ENCODE peak calls at places on chromosomes 12 and 14, in five cellular contexts. D is RWPE1, I is ovary, G is psoas muscle, F is endothelial cell of umbilical vein. L is an unnamed sample.

GRCh38 chr12:6090786-6091185 is 33.7 kb downstream of the VWF start:
- DNase-seq in F (no peak), G (peak; percentile 25), D (no peak), I (no peak), L (no peak)

GRCh38 chr12:52990206-52990605 is 16.1 kb upstream of the EIF4B start:
- DNase-seq in F (no peak), G (no peak), D (no peak), I (no peak), L (no peak)

GRCh38 chr12:76554411-76555225 is 5.0 kb downstream of the OSBPL8 start:
- DNase-seq in I (no peak), G (no peak), F (no peak), D (no peak), L (no peak)

GRCh38 chr12:124545508-124546418 is 21.6 kb downstream of the NCOR2 start:
- DNase-seq in D (no peak), F (no peak), I (peak; percentile 44), G (no peak), L (no peak)

GRCh38 chr12:111748867-111749266 is 17.9 kb upstream of the ALDH2 start:
- DNase-seq in F (peak; percentile 69), I (no peak), G (no peak), D (no peak), L (no peak)

GRCh38 chr14:34693228-34693939 is 21.0 kb downstream of the CFL2 start:
- DNase-seq in G (peak; percentile 24), I (peak; percentile 21), F (no peak), D (no peak), L (peak; percentile 23)

GRCh38 chr12:96448287-96448686 is 41.1 kb upstream of the CFAP54 start:
- DNase-seq in I (no peak), G (no peak), F (peak; percentile 89), D (peak; percentile 52), L (no peak)

GRCh38 chr14:22648506-22648905 is 4.4 kb upstream of the OR6J1 start:
- DNase-seq in F (no peak), I (no peak), G (no peak), D (no peak), L (no peak)

GRCh38 chr12:68113644-68114043 is 45.9 kb downstream of the IFNG start:
- DNase-seq in G (no peak), D (no peak), F (no peak), I (no peak), L (no peak)
- TF ChIP-seq CTCF in G (no peak), D (no peak), F (peak; percentile 21), I (no peak), L (peak; percentile 57)

DNA sequence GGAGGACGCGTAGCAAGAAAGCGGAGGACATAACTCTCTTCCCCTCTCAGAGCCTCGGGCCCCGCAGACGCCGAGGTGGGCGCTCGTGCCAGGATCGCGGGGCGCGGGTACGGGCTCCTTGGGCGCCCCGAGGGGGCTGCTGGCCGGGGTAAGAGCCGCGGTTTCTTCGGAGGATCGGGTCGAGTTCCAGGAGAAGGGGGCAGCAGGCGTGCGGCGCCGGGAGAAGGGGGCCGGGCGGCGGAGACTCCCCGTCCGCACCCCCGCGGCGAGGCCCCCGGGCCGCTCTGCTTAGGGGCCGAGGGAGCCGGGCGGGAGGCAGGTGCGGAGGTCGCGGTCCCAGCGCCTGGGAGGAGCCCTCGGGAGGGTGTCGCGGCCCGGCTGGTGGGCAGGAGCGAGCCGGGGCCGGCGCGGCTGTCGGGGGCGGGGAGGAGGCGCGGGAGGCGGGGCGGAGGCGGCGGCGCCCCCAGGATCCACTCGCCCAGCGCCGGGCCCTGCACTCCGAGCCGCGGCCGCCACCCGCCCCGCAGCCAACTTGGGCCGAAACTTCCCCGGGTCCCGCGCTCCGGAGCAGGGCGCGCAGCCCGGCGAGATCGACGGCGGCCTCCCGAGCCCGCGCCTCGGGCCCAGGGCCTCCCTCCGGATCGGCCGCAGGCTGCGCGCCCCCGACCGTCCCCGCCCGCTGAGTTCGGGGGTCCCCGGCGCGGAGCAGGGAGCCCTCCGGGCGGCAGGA is 64.4 kb downstream of the FBXL14 start:
- DNase-seq in F (no peak), I (peak; percentile 53), D (no peak), G (peak; percentile 22), L (no peak)
- H3K27ac ChIP-seq in F (no peak overlapping the region), I (peak overlapping the region; percentile 77), D (no peak overlapping the region), G (no peak overlapping the region), L (no peak overlapping the region)

GRCh38 chr14:50734950-50735697 is 67.0 kb upstream of the SAV1 start:
- DNase-seq in D (no peak), F (no peak), I (no peak), G (no peak), L (peak; percentile 8)
- TF ChIP-seq CTCF in D (no peak), F (no peak), I (no peak), G (no peak), L (peak; percentile 19)

DNA sequence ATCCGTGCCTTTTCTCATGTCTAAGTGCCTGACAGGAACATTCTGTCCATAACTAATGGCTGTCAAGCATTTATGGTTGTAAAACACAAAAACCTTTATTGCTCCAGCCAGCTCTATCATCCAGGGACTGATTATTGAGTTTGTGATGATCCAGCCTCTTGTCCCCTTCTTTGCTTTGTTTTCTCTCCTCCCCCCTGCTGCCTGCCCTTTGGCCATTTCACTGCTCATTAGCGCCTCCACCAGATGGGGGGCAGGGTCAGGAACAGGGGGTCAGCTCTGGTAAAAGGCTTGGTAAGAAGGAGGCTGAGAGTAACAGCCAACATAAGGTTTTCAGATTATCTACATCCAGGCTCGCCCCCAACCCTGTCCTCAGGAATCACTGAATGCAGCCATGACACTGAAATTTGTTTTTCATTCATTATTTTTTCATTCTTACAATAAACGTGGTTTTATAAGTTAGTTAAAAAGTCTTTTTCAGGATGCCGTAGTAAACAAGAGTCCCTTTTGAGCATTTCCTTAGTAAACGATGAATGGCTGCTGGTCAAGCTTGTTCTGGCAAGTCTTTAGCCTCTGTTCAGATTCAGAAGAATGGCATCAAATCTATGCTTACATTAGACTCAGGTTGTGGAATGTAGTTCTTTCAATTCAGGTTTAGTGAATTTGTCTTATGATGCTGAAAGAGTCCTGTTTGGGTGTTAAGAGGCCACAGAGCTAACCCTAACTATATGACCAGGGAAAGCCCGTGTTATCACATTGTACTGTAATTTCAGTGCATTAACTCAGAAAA is 21.7 kb downstream of the HMGA2 start:
- DNase-seq in F (no peak), I (no peak), D (no peak), G (no peak), L (no peak)
- H3K27ac ChIP-seq in F (no peak overlapping the region), I (no peak overlapping the region), D (peak overlapping the region; percentile 72), G (no peak overlapping the region), L (no peak overlapping the region)

DNA sequence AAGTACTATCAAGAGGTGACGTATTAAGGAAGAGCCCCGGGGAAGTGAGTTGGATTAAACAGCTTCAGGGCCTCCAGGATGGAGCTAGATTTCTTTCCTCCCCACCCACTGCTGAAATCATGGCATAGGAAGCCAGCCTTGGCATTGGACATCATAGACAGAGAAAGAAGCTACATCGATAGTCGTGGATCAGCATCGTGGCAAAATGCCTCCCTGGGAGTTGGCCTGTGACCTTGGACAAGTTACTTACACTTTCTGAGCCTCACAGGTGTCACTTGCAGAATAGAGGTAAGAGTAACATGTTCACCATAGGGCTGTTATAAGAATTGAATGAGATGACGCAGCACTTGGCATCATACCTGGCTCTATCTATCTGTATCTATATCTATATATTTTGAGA is 5.9 kb downstream of the ANKRD33 start:
- DNase-seq in D (no peak), F (no peak), G (no peak), I (no peak), L (no peak)
- TF ChIP-seq CTCF in D (no peak), F (no peak), G (no peak), I (no peak), L (no peak)

GRCh38 chr14:88551936-88552565 is 2.8 kb downstream of the PTPN21 start:
- DNase-seq in D (peak; percentile 21), I (peak; percentile 36), G (peak; percentile 21), F (peak; percentile 41), L (peak; percentile 45)
- H3K27ac ChIP-seq in D (peak overlapping the region; percentile 62), I (peak overlapping the region; percentile 53), G (peak overlapping the region; percentile 88), F (peak overlapping the region; percentile 30), L (no peak overlapping the region)

GRCh38 chr12:30695327-30696102 is at the start of gene IPO8:
- DNase-seq in D (peak; percentile 93), F (peak; percentile 89), G (peak; percentile 94), I (peak; percentile 93), L (peak; percentile 97)

GRCh38 chr12:30694971-30695326 is 720 bp downstream of the IPO8 start:
- DNase-seq in D (peak; percentile 67), F (peak; percentile 61), G (peak; percentile 29), I (peak; percentile 46), L (peak; percentile 43)

GRCh38 chr12:30696103-30696408 is 387 bp upstream of the IPO8 start:
- DNase-seq in D (no peak), I (no peak), G (no peak), F (no peak), L (no peak)

GRCh38 chr12:30696486-30696885 is 817 bp upstream of the IPO8 start:
- DNase-seq in F (no peak), I (peak; percentile 35), D (no peak), G (no peak), L (no peak)

DNA sequence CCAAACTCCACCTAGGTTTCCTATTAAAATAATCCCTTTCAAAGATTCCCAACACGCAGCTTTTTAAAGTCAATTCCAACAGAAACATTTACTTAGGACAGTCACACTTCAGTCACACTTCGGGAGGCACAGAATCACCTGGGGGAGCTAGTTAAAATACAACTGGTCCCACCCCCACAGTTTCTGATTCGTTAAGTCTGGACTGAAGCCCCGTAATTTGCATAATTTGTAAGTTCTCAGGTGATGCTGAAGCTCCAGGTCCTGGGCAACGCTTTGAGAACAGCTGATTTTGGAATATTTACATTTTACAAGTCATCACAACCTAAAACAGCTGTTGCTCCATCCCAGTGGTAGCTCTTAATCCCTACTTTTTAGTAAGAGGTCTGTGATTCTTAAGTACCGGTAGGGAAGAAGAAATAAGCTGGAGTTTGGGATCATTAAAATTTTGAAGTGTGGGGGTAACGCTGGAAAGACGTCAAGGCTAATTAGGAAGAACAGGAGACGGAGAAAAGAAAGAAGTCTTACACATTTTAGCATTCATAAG is 1.2 kb downstream of the IPO8 start:
- DNase-seq in G (no peak), I (no peak), D (peak; percentile 20), F (no peak), L (no peak)
- TF ChIP-seq CTCF in G (no peak), I (no peak), D (no peak), F (no peak), L (no peak)

DNA sequence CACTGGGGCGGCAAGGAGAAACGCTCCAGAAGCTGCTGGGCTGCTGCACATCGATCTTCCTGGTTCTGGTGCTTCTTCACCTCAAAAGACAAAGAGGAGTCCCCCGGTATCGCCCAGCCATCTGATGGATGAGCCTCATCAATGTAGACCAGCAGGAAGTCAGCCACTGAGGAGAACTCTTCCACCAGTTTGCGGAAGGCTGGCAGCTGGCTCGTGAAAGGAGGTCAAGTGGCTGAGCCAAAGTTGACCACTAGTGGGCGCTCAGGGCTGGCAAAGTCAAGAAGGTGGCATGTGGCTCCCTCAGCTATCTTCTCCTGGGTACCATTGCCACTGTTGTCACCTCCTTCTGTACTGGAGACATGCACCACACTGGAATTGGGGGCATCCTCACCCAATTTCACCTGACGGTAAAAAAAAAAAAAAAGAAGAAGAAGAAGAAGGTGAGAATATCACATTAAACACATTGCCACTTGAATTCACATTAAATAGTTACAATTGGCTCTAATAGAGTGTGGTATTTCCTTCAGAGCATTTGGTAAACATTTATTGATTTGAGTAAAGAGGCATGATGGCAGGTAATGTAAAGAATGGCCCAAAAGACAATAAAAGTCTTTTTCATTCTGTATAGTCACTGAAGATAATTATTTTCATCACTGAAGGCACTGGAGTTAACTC is 8.3 kb downstream of the DIO2 start:
- DNase-seq in I (no peak), F (no peak), G (no peak), D (no peak), L (peak; percentile 52)
- H3K27ac ChIP-seq in I (no peak overlapping the region), F (no peak overlapping the region), G (no peak overlapping the region), D (no peak overlapping the region), L (no peak overlapping the region)

GRCh38 chr14:97013878-97014277 is 216.7 kb downstream of the VRK1 start:
- DNase-seq in D (no peak), G (no peak), I (no peak), F (no peak), L (no peak)

GRCh38 chr14:97005908-97006307 is 208.7 kb downstream of the VRK1 start:
- DNase-seq in F (no peak), I (no peak), G (no peak), D (no peak), L (no peak)

GRCh38 chr14:97010491-97011160 is 213.4 kb downstream of the VRK1 start:
- DNase-seq in F (no peak), G (no peak), D (no peak), I (no peak), L (peak; percentile 12)
- TF ChIP-seq CTCF in F (no peak), G (no peak), D (no peak), I (no peak), L (peak; percentile 37)